ENCODE peak calls at places on chromosomes 3 and 15, in four cellular contexts. Z is HFF-Myc, U is gastrocnemius medialis, T is stomach. I is an unnamed sample.
A peak's percentile ranks its signal among the peaks of the same experiment; 100 is the strongest.

GRCh38 chr3:56782900-56783299 is 18.8 kb downstream of the ARHGEF3 start:
- DNase-seq in Z (no peak), U (no peak), T (no peak), I (no peak)

GRCh38 chr3:13853256-13853977 is 26.5 kb downstream of the WNT7A start:
- DNase-seq in Z (no peak), U (no peak), T (no peak), I (no peak)

GRCh38 chr3:75042941-75043340 is 428.5 kb upstream of the CNTN3 start:
- DNase-seq in Z (no peak), U (no peak), T (no peak), I (no peak)

GRCh38 chr3:18153571-18154173 is 271.5 kb downstream of the SATB1 start:
- DNase-seq in Z (peak; percentile 4), U (no peak), T (no peak), I (peak; percentile 65)

GRCh38 chr15:42401544-42402478 is 42.5 kb downstream of the CAPN3 start:
- DNase-seq in Z (no peak), U (no peak), T (no peak), I (no peak)

GRCh38 chr15:79310985-79311900 is at the start of gene TMED3:
- DNase-seq in Z (peak; percentile 70), U (no peak), T (peak; percentile 77), I (peak; percentile 45)

GRCh38 chr15:73794501-73795133 is 41.5 kb upstream of the INSYN1 start:
- DNase-seq in Z (no peak), U (no peak), T (no peak), I (no peak)

GRCh38 chr3:128421439-128421836 is 45.3 kb downstream of the DNAJB8 start:
- DNase-seq in Z (no peak), U (no peak), T (no peak), I (no peak)

GRCh38 chr3:66398228-66399025 is 102.4 kb downstream of the LRIG1 start:
- DNase-seq in Z (peak; percentile 74), U (peak; percentile 52), T (no peak), I (no peak)

GRCh38 chr3:127108796-127109195 is 84.1 kb upstream of the PRR23E start:
- DNase-seq in Z (no peak), U (no peak), T (peak; percentile 1), I (no peak)

GRCh38 chr15:63044077-63044644 is 1.6 kb downstream of the TPM1 start:
- DNase-seq in Z (no peak), U (no peak), T (no peak), I (no peak)

GRCh38 chr15:63046927-63047760 is 4.6 kb downstream of the TPM1 start:
- DNase-seq in Z (no peak), U (no peak), T (no peak), I (no peak)

GRCh38 chr15:63044645-63045437 is 2.3 kb downstream of the TPM1 start:
- DNase-seq in Z (no peak), U (no peak), T (no peak), I (no peak)

GRCh38 chr15:63047792-63048114 is 5.2 kb downstream of the TPM1 start:
- DNase-seq in Z (no peak), U (no peak), T (no peak), I (no peak)

DNA sequence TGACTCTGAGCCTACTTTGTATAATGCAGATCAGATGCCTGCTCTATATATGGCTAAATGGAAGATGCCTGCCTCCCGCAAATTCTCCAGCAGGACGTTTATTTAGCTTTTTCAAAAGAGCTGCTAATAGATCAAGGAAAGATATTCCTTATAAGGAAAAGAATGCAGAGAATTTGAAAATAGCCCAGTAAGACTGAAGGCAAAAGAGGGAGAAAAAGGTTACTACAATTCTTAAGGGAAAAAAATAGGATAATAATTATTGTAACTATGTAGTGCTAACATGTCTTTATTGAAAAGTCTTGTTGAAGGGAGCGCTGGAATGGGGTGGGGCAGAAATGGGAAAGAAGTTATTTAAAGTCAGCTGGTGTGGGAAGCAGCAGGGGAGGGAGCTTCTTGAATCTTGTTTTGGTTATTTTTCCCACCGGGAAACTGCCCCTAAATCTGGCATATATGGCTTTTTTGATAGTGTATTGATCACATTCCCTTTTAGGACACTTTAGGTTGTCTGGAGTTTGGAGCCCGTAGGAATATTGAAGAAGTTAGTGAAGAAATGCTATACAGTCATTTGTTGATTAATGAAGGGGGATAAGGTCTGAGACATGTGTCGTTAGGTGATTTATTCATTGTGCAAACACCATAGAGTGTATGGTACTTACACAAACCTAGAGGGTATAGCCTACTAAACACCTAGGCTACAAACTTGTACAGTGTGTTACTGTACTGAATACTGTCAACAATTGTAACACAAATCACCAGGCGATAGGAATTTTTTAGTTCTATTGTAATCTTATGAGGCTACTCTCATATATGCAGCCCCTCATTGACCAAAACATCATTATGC is 3.1 kb downstream of the TPM1 start:
- DNase-seq in Z (no peak), U (no peak), T (no peak), I (no peak)
- H3K4me3 ChIP-seq in Z (peak overlapping the region; percentile 57), U (peak overlapping the region; percentile 93), T (peak overlapping the region; percentile 79), I (peak overlapping the region; percentile 87)

GRCh38 chr3:100269410-100270217 is 8.8 kb downstream of the TBC1D23 start:
- DNase-seq in Z (no peak), U (no peak), T (no peak), I (peak; percentile 89)

GRCh38 chr3:100271522-100271921 is 10.7 kb downstream of the TBC1D23 start:
- DNase-seq in Z (no peak), U (no peak), T (no peak), I (no peak)

GRCh38 chr3:100268156-100268555 is 7.4 kb downstream of the TBC1D23 start:
- DNase-seq in Z (no peak), U (no peak), T (no peak), I (no peak)

GRCh38 chr3:100268986-100269385 is 8.2 kb downstream of the TBC1D23 start:
- DNase-seq in Z (no peak), U (no peak), T (no peak), I (no peak)

DNA sequence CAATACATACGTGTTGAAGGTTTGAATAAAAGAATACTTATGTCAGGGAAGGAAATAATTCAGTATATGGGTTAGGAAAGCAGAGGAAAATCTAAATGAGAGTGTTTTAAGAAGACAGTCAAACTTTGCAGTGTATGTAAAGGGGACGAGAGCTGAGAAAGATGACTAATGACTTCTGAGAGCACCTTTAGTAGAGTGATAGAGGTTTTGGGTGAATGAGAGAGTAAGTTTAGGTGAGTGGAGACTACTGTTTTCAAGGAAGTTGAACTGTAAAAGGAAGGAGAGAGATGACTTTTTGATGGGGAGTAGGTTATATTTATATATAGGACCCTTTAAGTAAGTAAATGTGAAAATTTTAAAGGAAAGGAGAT is 9.4 kb downstream of the TBC1D23 start:
- DNase-seq in Z (no peak), U (no peak), T (no peak), I (no peak)
- H3K4me3 ChIP-seq in Z (no peak overlapping the region), U (no peak overlapping the region), T (no peak overlapping the region), I (no peak overlapping the region)

GRCh38 chr3:134332344-134332743 is 41.9 kb downstream of the AMOTL2 start:
- DNase-seq in Z (no peak), U (no peak), T (no peak), I (no peak)
- H3K4me3 ChIP-seq in Z (no peak overlapping the region), U (no peak overlapping the region), T (no peak overlapping the region), I (no peak overlapping the region)

DNA sequence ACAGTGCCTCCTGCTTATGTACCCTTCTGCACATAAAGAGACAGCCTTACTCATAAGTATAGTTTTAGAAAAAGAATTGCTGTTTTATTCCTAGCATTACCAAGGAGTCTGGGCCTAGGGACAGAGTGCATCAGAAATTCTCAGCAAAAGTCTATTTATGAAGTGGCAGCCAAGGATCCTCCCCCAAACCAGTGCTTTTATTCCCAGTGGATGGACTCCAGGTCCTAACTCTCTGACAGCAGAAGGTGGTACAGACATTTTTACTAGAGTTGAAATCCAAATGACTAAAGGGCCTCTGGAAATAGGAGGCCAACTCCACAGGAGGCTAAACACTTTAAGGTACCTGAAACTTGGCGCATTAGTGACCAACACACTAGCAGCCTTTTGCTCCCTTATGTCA is 407.2 kb upstream of the TPRG1 start:
- DNase-seq in Z (no peak), U (no peak), T (no peak), I (no peak)
- H3K4me3 ChIP-seq in Z (no peak overlapping the region), U (no peak overlapping the region), T (no peak overlapping the region), I (no peak overlapping the region)

GRCh38 chr3:131218196-131218595 is 163.4 kb upstream of the NUDT16 start:
- DNase-seq in Z (no peak), U (no peak), T (no peak), I (peak; percentile 28)
- H3K4me3 ChIP-seq in Z (no peak overlapping the region), U (no peak overlapping the region), T (no peak overlapping the region), I (no peak overlapping the region)

GRCh38 chr3:22617372-22617771 is 585.8 kb upstream of the UBE2E2 start:
- DNase-seq in Z (no peak), U (no peak), T (no peak), I (no peak)
- H3K4me3 ChIP-seq in Z (no peak overlapping the region), U (no peak overlapping the region), T (no peak overlapping the region), I (no peak overlapping the region)

DNA sequence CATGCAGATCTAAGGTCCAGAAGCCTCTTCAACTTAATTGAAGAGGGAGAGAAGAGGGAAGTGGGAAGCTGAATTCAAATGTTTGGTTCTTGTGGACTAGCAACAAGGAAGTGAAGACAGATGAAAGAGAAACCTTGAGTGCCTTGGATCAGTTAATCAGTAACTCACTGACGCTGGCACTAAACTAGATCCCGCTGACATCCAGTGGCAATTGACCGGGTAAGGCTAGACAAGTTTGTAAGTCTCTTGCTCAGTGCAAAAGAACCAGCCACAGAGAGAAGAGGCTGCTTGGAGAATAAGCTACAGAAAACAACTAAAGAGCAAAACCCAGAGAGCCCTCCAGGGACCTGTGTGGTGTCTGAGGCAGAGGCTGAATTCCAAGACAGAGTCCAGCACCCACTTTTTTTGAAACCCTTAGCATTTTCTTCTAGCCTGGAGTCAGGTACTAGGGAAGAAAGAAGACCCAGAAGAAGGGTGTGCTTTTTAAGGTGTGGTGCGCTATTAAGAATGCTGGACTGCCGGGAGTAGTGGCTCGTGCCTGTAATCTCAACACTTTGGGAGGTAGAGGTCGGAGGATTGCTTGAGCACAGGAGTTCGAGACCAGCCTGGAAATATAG is 6.9 kb downstream of the PLCH1 start:
- DNase-seq in Z (no peak), U (no peak), T (peak; percentile 75), I (peak; percentile 93)
- H3K4me3 ChIP-seq in Z (no peak overlapping the region), U (no peak overlapping the region), T (peak overlapping the region; percentile 17), I (no peak overlapping the region)

GRCh38 chr3:94645790-94646189 is 582.9 kb downstream of the NSUN3 start:
- DNase-seq in Z (no peak), U (no peak), T (no peak), I (no peak)

GRCh38 chr3:94643400-94643799 is 580.5 kb downstream of the NSUN3 start:
- DNase-seq in Z (no peak), U (no peak), T (no peak), I (no peak)

DNA sequence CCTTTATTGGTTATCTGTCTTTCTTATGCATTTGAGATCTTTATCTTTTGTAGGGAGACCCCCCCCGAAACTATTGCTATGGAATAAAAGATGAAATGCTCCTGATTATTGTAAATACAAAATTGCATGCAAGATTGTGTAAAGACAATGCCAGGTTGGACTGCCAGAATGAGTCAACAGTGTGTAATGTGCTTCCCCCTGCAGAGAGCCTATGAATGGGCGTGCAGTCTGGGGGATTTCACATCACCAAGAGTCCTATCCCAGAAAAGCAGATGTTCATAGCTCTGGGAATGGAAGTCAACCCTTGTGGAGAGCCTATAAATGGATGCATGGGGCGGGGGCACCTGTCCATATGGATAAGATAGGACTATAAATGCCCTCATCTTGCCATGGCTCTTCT is 584.3 kb downstream of the NSUN3 start:
- DNase-seq in Z (no peak), U (no peak), T (no peak), I (peak; percentile 21)
- H3K4me3 ChIP-seq in Z (no peak overlapping the region), U (no peak overlapping the region), T (no peak overlapping the region), I (no peak overlapping the region)

DNA sequence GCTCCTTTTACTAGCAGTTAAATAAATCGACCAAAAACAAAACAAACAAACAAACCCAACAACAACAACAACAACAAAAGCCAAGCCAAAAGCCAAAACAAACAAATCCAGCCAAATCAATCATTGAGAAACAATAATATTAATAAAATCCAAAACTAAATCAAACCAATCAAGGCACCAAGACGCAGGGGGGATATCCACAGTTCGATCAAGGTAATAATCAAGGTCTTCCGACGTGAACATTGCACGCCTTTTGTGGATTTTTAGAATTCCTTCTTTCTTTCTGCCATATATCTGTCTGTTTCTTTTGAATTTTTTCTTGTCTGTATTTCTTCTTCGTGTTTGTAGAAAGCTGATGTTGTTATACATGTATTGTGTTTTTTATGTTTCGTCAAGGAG is 860 bp downstream of the ARPP21 start:
- DNase-seq in Z (no peak), U (no peak), T (no peak), I (no peak)
- H3K4me3 ChIP-seq in Z (no peak overlapping the region), U (peak overlapping the region; percentile 75), T (peak overlapping the region; percentile 39), I (peak overlapping the region; percentile 53)